ENCODE peak calls at places on chromosomes 4 and X, in seven cellular contexts. G, S, U, Y, X, M and Q are unnamed samples.

GRCh38 chr4:96305030-96305429 is 465.1 kb downstream of the PDHA2 start:
- DNase-seq in M (no peak), G (no peak), Y (no peak), S (no peak), X (no peak), U (no peak), Q (no peak)

GRCh38 chr4:182876427-182876826 is 40.8 kb downstream of the DCTD start:
- DNase-seq in G (no peak), M (no peak), U (no peak), S (no peak), Y (no peak), X (no peak), Q (no peak)

GRCh38 chr4:98474408-98474844 is 184.0 kb downstream of the TSPAN5 start:
- DNase-seq in X (peak; percentile 83), G (peak; percentile 53), U (peak; percentile 78), Y (no peak), S (peak; percentile 85), M (no peak), Q (no peak)

GRCh38 chr4:88169298-88169697 is 10.9 kb upstream of the ABCG2 start:
- DNase-seq in G (no peak), Y (no peak), M (no peak), X (no peak), U (no peak), S (no peak), Q (no peak)

GRCh38 chrX:71098302-71098701 is 2.7 kb downstream of the FOXO4 start:
- DNase-seq in X (peak; percentile 25), S (peak; percentile 23), U (no peak), G (no peak), Y (no peak), M (peak; percentile 77), Q (no peak)

GRCh38 chr4:121209171-121209570 is 45.0 kb upstream of the TNIP3 start:
- DNase-seq in U (peak; percentile 38), M (no peak), Y (no peak), G (no peak), X (peak; percentile 39), S (no peak), Q (no peak)

GRCh38 chr4:174055344-174055743 is 228.1 kb downstream of the FBXO8 start:
- DNase-seq in U (no peak), Y (no peak), M (no peak), X (no peak), G (no peak), S (no peak), Q (no peak)

GRCh38 chr4:135948797-135949196 is 1583.5 kb downstream of the PCDH18 start:
- DNase-seq in G (no peak), S (no peak), M (no peak), Y (no peak), U (no peak), X (no peak), Q (no peak)

GRCh38 chrX:10441464-10441863 is 178.9 kb downstream of the MID1 start:
- DNase-seq in X (no peak), Y (no peak), M (no peak), S (no peak), U (no peak), G (no peak), Q (no peak)

DNA sequence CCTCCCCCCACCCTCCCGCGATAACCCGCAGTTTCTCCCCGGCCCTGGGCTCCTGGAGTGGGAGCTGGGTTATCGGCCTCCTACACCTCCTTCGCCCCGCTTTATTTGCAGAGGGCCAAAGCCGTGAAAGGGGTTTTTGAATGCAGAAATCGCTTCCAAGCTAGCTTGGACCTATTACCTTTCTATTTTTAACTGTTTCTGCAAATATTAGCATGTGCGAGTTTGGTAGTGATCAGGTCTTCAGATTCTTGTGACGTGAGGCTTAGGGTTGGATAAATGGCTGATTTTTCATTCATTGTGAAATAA is 1.3 kb downstream of the USP9X start:
- DNase-seq in X (no peak), S (no peak), U (no peak), G (no peak), Y (no peak), M (no peak), Q (peak; percentile 84)
- H4K20me1 ChIP-seq in X (peaks cover 3% of the 10 kb centered on the region), S (peaks cover 59% of the 10 kb centered on the region), U (peaks cover 53% of the 10 kb centered on the region), G (peaks cover 15% of the 10 kb centered on the region), Y (peaks cover 47% of the 10 kb centered on the region), M (peaks cover 37% of the 10 kb centered on the region), Q (peaks cover 55% of the 10 kb centered on the region)

DNA sequence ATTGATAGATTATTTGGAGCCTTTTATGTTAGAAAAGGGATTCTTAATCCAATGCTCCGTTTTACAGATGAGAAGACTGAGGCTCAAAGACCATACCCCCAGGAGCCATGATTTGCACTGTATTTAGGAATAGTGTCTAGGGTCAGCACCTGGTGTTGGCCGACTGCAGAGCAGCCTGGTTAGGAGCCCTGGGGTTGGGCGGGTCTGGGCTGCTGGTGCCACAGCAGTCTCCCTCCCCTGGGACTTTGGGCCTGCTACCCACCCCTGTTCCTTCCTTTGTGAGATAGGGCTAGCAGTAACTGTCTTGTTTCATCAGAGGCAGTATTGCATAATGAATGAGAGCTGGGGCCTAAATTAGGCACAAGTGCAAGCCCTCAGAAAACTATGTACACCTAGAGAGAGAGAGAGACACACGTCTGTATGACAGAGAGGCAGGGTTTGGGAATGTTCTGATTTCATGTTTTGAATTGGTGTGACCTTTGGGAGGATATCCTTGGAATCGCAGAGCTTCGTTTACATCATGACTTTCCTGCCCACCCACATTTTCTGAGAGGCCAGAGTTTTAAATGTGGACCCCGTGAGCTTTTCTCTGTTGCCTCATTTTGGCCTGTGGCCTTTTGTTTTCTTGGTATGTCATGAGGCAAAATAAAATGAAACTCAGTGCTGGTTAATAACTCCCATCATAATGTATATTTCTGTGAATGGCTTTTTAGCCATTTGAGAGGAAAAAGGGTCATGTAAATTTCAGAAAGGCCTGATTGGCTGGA is 111.8 kb downstream of the PTTG2 start:
- DNase-seq in G (no peak), U (no peak), M (peak; percentile 33), X (no peak), Y (peak; percentile 91), S (peak; percentile 44), Q (no peak)
- H3K27ac ChIP-seq in G (no peak overlapping the region), U (no peak overlapping the region), M (peak overlapping the region; percentile 6), X (no peak overlapping the region), Y (peak overlapping the region; percentile 97), S (peak overlapping the region; percentile 46), Q (peak overlapping the region; percentile 43)

DNA sequence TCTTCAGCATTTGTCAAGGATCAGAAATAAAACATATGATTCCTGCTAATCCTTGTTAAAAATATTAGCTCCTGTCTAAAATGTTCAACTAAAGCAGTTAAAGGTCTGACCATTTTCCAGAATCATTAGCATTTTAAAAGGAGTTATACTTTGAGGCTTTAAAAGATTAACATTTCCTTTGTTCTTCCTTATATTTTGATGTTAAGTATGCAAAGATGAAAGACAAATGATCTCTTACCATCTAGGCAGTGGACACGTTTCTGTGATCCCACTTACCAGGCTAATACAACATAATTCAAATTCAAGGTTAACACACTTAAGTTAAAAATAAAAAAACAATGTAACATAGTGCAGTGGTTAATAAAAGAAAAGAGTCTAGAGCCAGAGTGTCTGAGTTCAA is 61.8 kb upstream of the COX18 start:
- DNase-seq in X (no peak), M (no peak), S (no peak), U (no peak), G (no peak), Y (no peak), Q (no peak)
- H4K20me1 ChIP-seq in X (no peaks in the 10 kb centered on the region), M (no peaks in the 10 kb centered on the region), S (no peaks in the 10 kb centered on the region), U (peaks cover 7% of the 10 kb centered on the region), G (no peaks in the 10 kb centered on the region), Y (no peaks in the 10 kb centered on the region), Q (no peaks in the 10 kb centered on the region)

DNA sequence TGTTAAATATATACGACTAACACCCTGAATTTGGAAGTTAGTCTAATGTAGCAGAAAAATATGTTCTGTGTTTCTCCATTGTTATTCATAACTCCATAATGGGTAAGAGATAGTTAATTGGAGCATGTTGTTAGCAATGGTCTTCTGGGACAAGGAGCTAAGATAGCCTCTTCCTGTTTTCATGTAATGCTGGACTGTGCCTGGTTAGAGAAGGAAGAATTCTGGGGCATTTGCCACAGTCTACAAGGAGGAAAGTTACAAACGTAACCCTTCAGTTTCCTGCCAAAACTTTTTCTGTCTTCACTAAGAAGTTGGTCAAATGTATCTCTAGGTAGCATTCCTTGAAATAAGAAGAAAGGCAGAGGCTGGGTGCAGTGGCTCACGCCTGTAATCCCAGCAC is 5.8 kb downstream of the PRDX4 start:
- DNase-seq in X (no peak), G (no peak), S (no peak), Y (no peak), M (no peak), U (no peak), Q (no peak)
- H3K27ac ChIP-seq in X (no peak overlapping the region), G (no peak overlapping the region), S (no peak overlapping the region), Y (no peak overlapping the region), M (no peak overlapping the region), U (no peak overlapping the region), Q (no peak overlapping the region)

GRCh38 chr4:1890979-1891378 is 19.8 kb downstream of the NSD2 start:
- DNase-seq in G (no peak), U (no peak), S (no peak), M (no peak), X (no peak), Y (no peak), Q (no peak)
- H4K20me1 ChIP-seq in G (peaks cover 20% of the 10 kb centered on the region), U (peaks cover 56% of the 10 kb centered on the region), S (peaks cover 69% of the 10 kb centered on the region), M (peaks cover 10% of the 10 kb centered on the region), X (no peaks in the 10 kb centered on the region), Y (peaks cover 20% of the 10 kb centered on the region), Q (peaks cover 2% of the 10 kb centered on the region)

GRCh38 chrX:150548684-150549083 is 19.7 kb upstream of the MTM1 start:
- DNase-seq in Y (no peak), X (peak; percentile 57), M (no peak), G (no peak), S (peak; percentile 39), U (peak; percentile 36), Q (no peak)
- H3K27ac ChIP-seq in Y (no peak overlapping the region), X (no peak overlapping the region), M (no peak overlapping the region), G (no peak overlapping the region), S (no peak overlapping the region), U (no peak overlapping the region), Q (no peak overlapping the region)

GRCh38 chr4:773214-773613 is 52.7 kb downstream of the CPLX1 start:
- DNase-seq in M (no peak), S (no peak), G (no peak), Y (no peak), U (no peak), X (no peak), Q (no peak)

GRCh38 chr4:772776-773175 is 53.2 kb downstream of the CPLX1 start:
- DNase-seq in G (no peak), X (no peak), M (no peak), S (no peak), U (no peak), Y (no peak), Q (peak; percentile 76)

GRCh38 chr4:770022-770421 is 55.9 kb downstream of the CPLX1 start:
- DNase-seq in Y (no peak), U (no peak), G (no peak), S (peak; percentile 38), M (no peak), X (no peak), Q (peak; percentile 81)

GRCh38 chr4:772118-772517 is 53.8 kb downstream of the CPLX1 start:
- DNase-seq in Y (no peak), X (no peak), U (no peak), S (no peak), G (no peak), M (no peak), Q (peak; percentile 43)

GRCh38 chr4:771464-771863 is 54.5 kb downstream of the CPLX1 start:
- DNase-seq in X (no peak), U (no peak), G (no peak), S (no peak), Y (no peak), M (no peak), Q (peak; percentile 69)
- H4K20me1 ChIP-seq in X (no peaks in the 10 kb centered on the region), U (peaks cover 98% of the 10 kb centered on the region), G (peaks cover 94% of the 10 kb centered on the region), S (peaks cover 97% of the 10 kb centered on the region), Y (peaks cover 39% of the 10 kb centered on the region), M (no peaks in the 10 kb centered on the region), Q (peaks cover 71% of the 10 kb centered on the region)